ENCODE peak calls at places on chromosomes 7 and 10, in four cellular contexts. D is foreskin melanocyte, V is brain microvascular endothelial cell, U is choroid plexus epithelial cell. K is an unnamed sample.

GRCh38 chr10:28738200-28738599 is 60.9 kb downstream of the BAMBI start:
- DNase-seq in D (no peak), V (no peak), U (no peak), K (no peak)

GRCh38 chr10:31133628-31134302 is 102.1 kb upstream of the ZNF438 start:
- DNase-seq in D (peak), V (no peak), U (peak), K (peak)

GRCh38 chr10:80454526-80455460 is 683 bp downstream of the TSPAN14 start:
- DNase-seq in D (no peak), V (no peak), U (peak), K (peak)

GRCh38 chr7:30688718-30689221 is 6.5 kb upstream of the CRHR2 start:
- DNase-seq in D (no peak), V (no peak), U (peak), K (peak)

GRCh38 chr7:91517408-91517807 is 253.2 kb downstream of the FZD1 start:
- DNase-seq in D (no peak), V (no peak), U (peak), K (no peak)

GRCh38 chr10:44306762-44307161 is 78.1 kb downstream of the CXCL12 start:
- DNase-seq in D (no peak), V (no peak), U (peak), K (no peak)

GRCh38 chr10:126147866-126148578 is 240.3 kb downstream of the ADAM12 start:
- DNase-seq in D (no peak), V (peak), U (peak), K (peak)

GRCh38 chr10:28217848-28218247 is 85.0 kb downstream of the MPP7 start:
- DNase-seq in D (no peak), V (peak), U (peak), K (peak)

GRCh38 chr10:110834622-110835219 is 37.0 kb upstream of the PDCD4 start:
- DNase-seq in D (no peak), V (no peak), U (peak), K (peak)

GRCh38 chr7:96236198-96237039 is 85.5 kb downstream of the SLC25A13 start:
- DNase-seq in D (peak), V (peak), U (peak), K (peak)

GRCh38 chr7:5350600-5351385 is 68.0 kb downstream of the SLC29A4 start:
- DNase-seq in D (no peak), V (no peak), U (no peak), K (no peak)

K was measured in fibroblast of pulmonary artery.